ENCODE peak calls at places on chromosome 12, in seven cellular contexts. R is GM23248, B is OCI-LY7, P is HCT116, W is MM.1S, G is SK-N-SH, M is neural progenitor cell. T is an unnamed sample.

GRCh38 chr12:110042260-110042659 is 6.1 kb downstream of the C12orf76 start:
- DNase-seq in R (no peak), B (no peak), P (no peak), W (no peak), G (no peak), M (no peak), T (no peak)

GRCh38 chr12:80780746-80781145 is 64.0 kb downstream of the MYF5 start:
- DNase-seq in R (no peak), B (no peak), P (no peak), W (no peak), G (no peak), M (no peak), T (no peak)

GRCh38 chr12:106205208-106206069 is 42.4 kb downstream of the CKAP4 start:
- DNase-seq in R (peak; percentile 16), B (no peak), P (peak; percentile 64), W (peak; percentile 20), G (no peak), M (peak; percentile 24), T (no peak)

GRCh38 chr12:53268637-53269562 is 801 bp downstream of the ESPL1 start:
- DNase-seq in R (peak; percentile 28), B (peak; percentile 30), P (no peak), W (no peak), G (peak; percentile 39), M (no peak), T (no peak)

GRCh38 chr12:105992849-105993740 is 145.7 kb downstream of the NUAK1 start:
- DNase-seq in R (peak; percentile 69), B (no peak), P (no peak), W (no peak), G (no peak), M (peak; percentile 16), T (no peak)

GRCh38 chr12:54479421-54479820 is 6.0 kb upstream of the GTSF1 start:
- DNase-seq in R (peak; percentile 77), B (no peak), P (no peak), W (no peak), G (no peak), M (no peak), T (no peak)

GRCh38 chr12:20832911-20833310 is 22.4 kb downstream of the SLCO1B3 start:
- DNase-seq in R (no peak), B (no peak), P (no peak), W (no peak), G (no peak), M (no peak), T (no peak)

GRCh38 chr12:82800185-82800584 is 113.5 kb downstream of the TMTC2 start:
- DNase-seq in R (no peak), B (no peak), P (no peak), W (no peak), G (peak; percentile 74), M (no peak), T (no peak)

GRCh38 chr12:3752741-3753486 is at the start of gene CRACR2A:
- DNase-seq in R (peak; percentile 83), B (peak; percentile 92), P (peak; percentile 32), W (peak; percentile 86), G (peak; percentile 90), M (peak; percentile 94), T (peak; percentile 83)

GRCh38 chr12:71476513-71476912 is 36.9 kb downstream of the LGR5 start:
- DNase-seq in R (peak; percentile 88), B (no peak), P (no peak), W (no peak), G (no peak), M (no peak), T (no peak)

GRCh38 chr12:86719381-86719780 is 463.2 kb upstream of the MGAT4C start:
- DNase-seq in R (peak; percentile 63), B (no peak), P (no peak), W (no peak), G (no peak), M (no peak), T (no peak)

GRCh38 chr12:11677752-11678151 is 28.3 kb downstream of the ETV6 start:
- DNase-seq in R (no peak), B (no peak), P (no peak), W (no peak), G (no peak), M (no peak), T (no peak)

GRCh38 chr12:3885179-3886094 is 12.2 kb upstream of the PARP11 start:
- DNase-seq in R (peak; percentile 73), B (peak; percentile 47), P (peak; percentile 8), W (peak; percentile 65), G (peak; percentile 30), M (peak; percentile 70), T (peak; percentile 63)

GRCh38 chr12:25904442-25904841 is 54.0 kb upstream of the RASSF8 start:
- DNase-seq in R (peak; percentile 70), B (no peak), P (no peak), W (no peak), G (no peak), M (no peak), T (no peak)

GRCh38 chr12:6635375-6635855 is 344 bp downstream of the LPAR5 start:
- DNase-seq in R (peak; percentile 22), B (peak; percentile 86), P (no peak), W (no peak), G (peak; percentile 73), M (no peak), T (no peak)

GRCh38 chr12:108839011-108839889 is 18.1 kb downstream of the SSH1 start:
- DNase-seq in R (peak; percentile 84), B (no peak), P (no peak), W (no peak), G (peak; percentile 61), M (no peak), T (no peak)

GRCh38 chr12:87152841-87153528 is 876.2 kb downstream of the C12orf50 start:
- DNase-seq in R (no peak), B (no peak), P (no peak), W (no peak), G (no peak), M (no peak), T (no peak)

GRCh38 chr12:117010693-117011451 is 88.3 kb downstream of the TESC start:
- DNase-seq in R (peak; percentile 54), B (no peak), P (no peak), W (no peak), G (no peak), M (peak; percentile 43), T (no peak)

GRCh38 chr12:132465269-132466190 is 24.4 kb upstream of the FBRSL1 start:
- DNase-seq in R (no peak), B (no peak), P (no peak), W (no peak), G (no peak), M (peak; percentile 67), T (peak; percentile 45)

DNA sequence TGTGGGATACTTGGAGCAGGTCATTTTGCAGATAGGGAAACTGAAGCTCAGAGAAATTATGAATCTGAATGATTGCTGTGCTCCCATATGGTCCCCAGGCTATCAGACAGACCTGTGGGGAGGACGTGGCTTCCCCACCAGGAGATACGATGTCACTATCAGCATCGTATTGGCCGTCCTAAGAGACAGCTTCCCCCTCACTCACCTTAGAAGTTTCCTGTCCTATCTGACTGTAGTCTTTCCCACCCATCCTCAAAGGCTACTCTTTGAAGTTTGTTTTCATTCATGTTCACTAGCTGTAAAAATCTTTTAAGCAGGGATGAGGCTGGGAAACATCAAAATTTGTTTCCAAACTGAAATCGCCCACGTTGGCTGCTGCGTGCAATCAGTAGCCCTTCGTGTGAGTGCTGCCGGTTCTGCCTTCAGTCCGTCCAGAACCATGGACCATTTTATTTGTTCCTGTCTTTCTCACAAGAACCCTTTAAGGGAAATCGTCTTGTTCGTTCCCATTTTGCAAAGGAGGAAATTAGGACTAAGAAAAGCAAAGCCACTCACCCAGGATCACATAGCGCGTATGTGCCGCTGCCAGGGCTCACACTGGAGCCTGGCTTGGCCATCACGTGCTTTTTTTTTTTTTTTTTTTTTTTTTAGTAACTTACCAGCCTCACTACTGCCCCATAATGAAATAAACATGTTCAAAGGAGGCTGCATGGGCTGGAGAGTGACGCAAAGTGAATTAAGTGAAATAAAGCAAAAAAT is 1.0 kb upstream of the KDM2B start:
- DNase-seq in R (peak; percentile 87), B (peak; percentile 46), P (no peak), W (no peak), G (peak; percentile 79), M (peak; percentile 47), T (no peak)
- TF ChIP-seq EZH2phosphoT487 in R (no peak), B (no peak), P (no peak), W (no peak), G (no peak), M (no peak), T (no peak)

DNA sequence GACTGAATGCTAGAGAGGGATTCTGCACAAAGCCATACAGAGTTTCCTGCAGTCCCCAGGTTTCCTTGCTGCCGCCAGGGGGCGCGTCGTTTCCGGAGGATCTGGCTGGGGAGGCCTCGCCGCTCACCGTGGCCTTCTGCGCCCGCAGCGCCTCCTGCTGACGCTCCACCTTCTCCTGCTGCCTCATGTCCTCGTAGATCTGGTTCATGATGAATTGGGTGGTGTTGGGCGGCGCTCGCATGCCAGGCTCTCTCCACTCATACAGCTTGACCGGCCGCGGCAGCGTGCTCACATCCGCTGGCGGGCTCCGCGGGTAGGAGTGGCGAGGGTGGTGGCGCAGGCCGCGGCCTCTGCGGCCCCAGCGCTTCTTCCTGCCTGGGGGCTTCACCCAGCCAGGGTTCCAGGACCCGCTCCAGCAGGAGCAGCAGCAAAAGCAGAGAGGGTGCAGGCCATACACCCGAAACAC is 987 bp downstream of the CCER1 start:
- DNase-seq in R (no peak), B (peak; percentile 38), P (no peak), W (peak; percentile 41), G (no peak), M (peak; percentile 41), T (no peak)
- TF ChIP-seq EZH2phosphoT487 in R (no peak), B (no peak), P (no peak), W (no peak), G (no peak), M (no peak), T (no peak)

DNA sequence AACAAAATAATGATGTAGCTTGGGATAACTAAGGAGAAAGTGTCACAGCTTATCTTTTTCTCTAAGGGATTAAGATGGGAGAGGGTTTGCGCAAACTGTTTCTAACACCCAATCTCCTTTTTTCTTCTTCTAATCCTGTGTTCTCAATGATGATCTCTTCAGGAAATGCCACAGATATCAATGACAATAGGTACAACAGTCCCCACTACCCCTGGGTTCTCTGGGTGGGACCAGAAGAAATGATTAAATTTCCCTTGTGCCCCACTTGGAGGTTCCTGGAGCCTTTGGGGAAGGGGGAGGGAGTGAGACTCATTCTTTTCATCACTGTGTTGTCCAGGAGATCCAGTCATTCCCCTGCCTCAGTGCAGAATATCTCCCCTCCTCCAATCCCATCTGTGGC is 8.6 kb upstream of the PIP4K2C start:
- DNase-seq in R (no peak), B (no peak), P (no peak), W (no peak), G (no peak), M (no peak), T (no peak)
- TF ChIP-seq EZH2phosphoT487 in R (no peak), B (no peak), P (no peak), W (no peak), G (no peak), M (no peak), T (no peak)

GRCh38 chr12:96522283-96522682 is 32.9 kb downstream of the CFAP54 start:
- DNase-seq in R (no peak), B (no peak), P (no peak), W (no peak), G (no peak), M (peak; percentile 25), T (no peak)

GRCh38 chr12:96516472-96517417 is 27.4 kb downstream of the CFAP54 start:
- DNase-seq in R (peak; percentile 79), B (peak; percentile 85), P (peak; percentile 66), W (peak; percentile 85), G (peak; percentile 45), M (peak; percentile 79), T (peak; percentile 82)

GRCh38 chr12:96520767-96521166 is 31.4 kb downstream of the CFAP54 start:
- DNase-seq in R (no peak), B (no peak), P (no peak), W (no peak), G (no peak), M (no peak), T (no peak)

GRCh38 chr12:96526110-96526509 is 36.7 kb downstream of the CFAP54 start:
- DNase-seq in R (no peak), B (no peak), P (no peak), W (no peak), G (no peak), M (no peak), T (no peak)

GRCh38 chr12:96522690-96523089 is 33.3 kb downstream of the CFAP54 start:
- DNase-seq in R (no peak), B (no peak), P (no peak), W (no peak), G (no peak), M (no peak), T (no peak)
- TF ChIP-seq EZH2phosphoT487 in R (no peak), B (no peak), P (no peak), W (no peak), G (no peak), M (no peak), T (no peak)